ENCODE peak calls at places on chromosomes 12 and 14, in five cellular contexts. One of them, this sample, is unnamed.

GRCh38 chr14:58100735-58101368 is 51.2 kb downstream of the ARMH4 start:
- DNase-seq in H1: no peak
- DNase-seq in RPMI7951: peak
- DNase-seq in tibial artery: no peak
- DNase-seq in BJ: no peak
- DNase-seq in this sample: no peak

GRCh38 chr12:7832059-7832696 is 40.5 kb downstream of the SLC2A14 start:
- DNase-seq in H1: no peak
- DNase-seq in RPMI7951: peak
- DNase-seq in BJ: no peak
- DNase-seq in tibial artery: no peak
- DNase-seq in this sample: peak

GRCh38 chr12:62436164-62436503 is 30.5 kb upstream of the MON2 start:
- DNase-seq in H1: no peak
- DNase-seq in tibial artery: no peak
- DNase-seq in BJ: no peak
- DNase-seq in RPMI7951: no peak
- DNase-seq in this sample: no peak

GRCh38 chr12:98894412-98895085 is 249.5 kb downstream of the APAF1 start:
- DNase-seq in BJ: no peak
- DNase-seq in tibial artery: no peak
- DNase-seq in RPMI7951: no peak
- DNase-seq in H1: peak
- DNase-seq in this sample: no peak

GRCh38 chr12:122155705-122156104 is 18.3 kb downstream of the IL31 start:
- DNase-seq in H1: no peak
- DNase-seq in RPMI7951: no peak
- DNase-seq in BJ: no peak
- DNase-seq in tibial artery: no peak
- DNase-seq in this sample: no peak

GRCh38 chr12:121214171-121214777 is 4.3 kb downstream of the P2RX4 start:
- DNase-seq in tibial artery: no peak
- DNase-seq in RPMI7951: peak
- DNase-seq in BJ: no peak
- DNase-seq in H1: no peak
- DNase-seq in this sample: peak

GRCh38 chr12:59891180-59891579 is 295.4 kb downstream of the SLC16A7 start:
- DNase-seq in H1: no peak
- DNase-seq in BJ: no peak
- DNase-seq in tibial artery: no peak
- DNase-seq in RPMI7951: no peak
- DNase-seq in this sample: no peak

GRCh38 chr12:121059031-121059898 is 20.2 kb upstream of the OASL start:
- DNase-seq in H1: no peak
- DNase-seq in tibial artery: no peak
- DNase-seq in BJ: no peak
- DNase-seq in RPMI7951: no peak
- DNase-seq in this sample: no peak

GRCh38 chr14:102461490-102462317 is 47.9 kb downstream of the ANKRD9 start:
- DNase-seq in BJ: no peak
- DNase-seq in tibial artery: no peak
- DNase-seq in H1: no peak
- DNase-seq in RPMI7951: no peak
- DNase-seq in this sample: no peak

GRCh38 chr12:82896979-82897378 is 210.3 kb downstream of the TMTC2 start:
- DNase-seq in RPMI7951: no peak
- DNase-seq in tibial artery: no peak
- DNase-seq in H1: no peak
- DNase-seq in BJ: no peak
- DNase-seq in this sample: no peak

GRCh38 chr14:87888136-87888999 is 104.6 kb downstream of the GALC start:
- DNase-seq in tibial artery: peak
- DNase-seq in H1: peak
- DNase-seq in RPMI7951: no peak
- DNase-seq in BJ: no peak
- DNase-seq in this sample: no peak

GRCh38 chr14:88551094-88551870 is 3.5 kb downstream of the PTPN21 start:
- DNase-seq in tibial artery: peak
- DNase-seq in RPMI7951: peak
- DNase-seq in BJ: no peak
- DNase-seq in H1: peak
- DNase-seq in this sample: peak

GRCh38 chr12:105561981-105562726 is 231.7 kb downstream of the C12orf75 start:
- DNase-seq in BJ: peak
- DNase-seq in H1: no peak
- DNase-seq in tibial artery: peak
- DNase-seq in RPMI7951: peak
- DNase-seq in this sample: peak

GRCh38 chr14:58828298-58828697 is 190.5 kb downstream of the DACT1 start:
- DNase-seq in BJ: no peak
- DNase-seq in tibial artery: no peak
- DNase-seq in H1: no peak
- DNase-seq in RPMI7951: no peak
- DNase-seq in this sample: no peak

GRCh38 chr14:32594766-32595165 is 265.7 kb downstream of the AKAP6 start:
- DNase-seq in H1: no peak
- DNase-seq in tibial artery: no peak
- DNase-seq in RPMI7951: peak
- DNase-seq in BJ: peak
- DNase-seq in this sample: peak

GRCh38 chr14:59429798-59430197 is 35.4 kb downstream of the GPR135 start:
- DNase-seq in tibial artery: no peak
- DNase-seq in BJ: no peak
- DNase-seq in H1: no peak
- DNase-seq in RPMI7951: no peak
- DNase-seq in this sample: no peak

GRCh38 chr12:54039417-54040147 is 6.7 kb downstream of the HOXC5 start:
- DNase-seq in BJ: no peak
- DNase-seq in RPMI7951: no peak
- DNase-seq in tibial artery: peak
- DNase-seq in H1: no peak
- DNase-seq in this sample: no peak